ENCODE peak calls at places on chromosomes 4 and X, in ten cellular contexts. Q, H, S, N, B, C, O, Z, M and F are unnamed samples.
A peak's percentile ranks its signal among the peaks of the same experiment; 100 is the strongest.

GRCh38 chrX:9728271-9728670 is 37.4 kb downstream of the GPR143 start:
- DNase-seq in H (no peak), Q (no peak), O (no peak), N (no peak), S (no peak), M (no peak), B (no peak), C (no peak), Z (no peak), F (peak; percentile 18)

GRCh38 chrX:110847334-110847733 is 51.7 kb upstream of the CHRDL1 start:
- DNase-seq in Z (peak; percentile 40), Q (peak; percentile 47), C (peak; percentile 69), N (peak; percentile 40), S (no peak), B (no peak), M (peak; percentile 55), H (no peak), O (peak; percentile 41), F (peak; percentile 58)

GRCh38 chrX:40544343-40545250 is 36.2 kb upstream of the ATP6AP2 start:
- DNase-seq in Z (no peak), M (peak; percentile 27), S (no peak), B (no peak), C (peak; percentile 25), N (no peak), H (no peak), O (no peak), Q (peak; percentile 7), F (no peak)

GRCh38 chrX:71870337-71871098 is 40.1 kb upstream of the NHSL2 start:
- DNase-seq in Q (peak; percentile 4), H (no peak), C (peak; percentile 0), B (no peak), S (no peak), M (peak; percentile 5), N (peak; percentile 8), Z (no peak), O (no peak), F (peak; percentile 63)

GRCh38 chrX:19889582-19890342 is 2.4 kb upstream of the SH3KBP1 start:
- DNase-seq in O (no peak), N (no peak), M (peak; percentile 70), S (peak; percentile 38), B (no peak), Q (peak; percentile 91), C (peak; percentile 74), H (no peak), Z (no peak), F (peak; percentile 42)

GRCh38 chr4:100633269-100633668 is 115.4 kb upstream of the EMCN start:
- DNase-seq in O (no peak), B (no peak), M (no peak), N (no peak), C (no peak), Q (no peak), Z (no peak), S (no peak), H (no peak), F (no peak)

GRCh38 chr4:151850751-151851150 is 89.9 kb upstream of the GATB start:
- DNase-seq in O (no peak), S (no peak), M (peak; percentile 75), Q (peak; percentile 87), H (no peak), B (no peak), C (peak; percentile 20), Z (no peak), N (no peak), F (no peak)

GRCh38 chrX:108359811-108360602 is 78.2 kb downstream of the COL4A6 start:
- DNase-seq in C (peak; percentile 35), Z (no peak), Q (peak; percentile 64), N (no peak), B (no peak), S (no peak), H (no peak), O (no peak), M (peak; percentile 30), F (no peak)

GRCh38 chr4:42458686-42459085 is 61.4 kb downstream of the SHISA3 start:
- DNase-seq in B (no peak), C (no peak), N (no peak), H (no peak), M (no peak), Q (no peak), S (no peak), O (no peak), Z (no peak), F (no peak)

GRCh38 chr4:24033626-24034025 is 143.8 kb upstream of the PPARGC1A start:
- DNase-seq in O (no peak), Q (no peak), B (no peak), H (no peak), N (no peak), C (no peak), S (no peak), Z (no peak), M (no peak), F (no peak)

GRCh38 chr4:172762902-172763301 is 405.7 kb upstream of the GALNT7 start:
- DNase-seq in S (no peak), Z (no peak), M (no peak), N (no peak), Q (no peak), H (no peak), B (no peak), C (no peak), O (no peak), F (no peak)

GRCh38 chr4:186104895-186105720 is 604 bp downstream of the FAM149A start:
- DNase-seq in N (peak; percentile 24), O (peak; percentile 43), M (peak; percentile 20), Z (no peak), C (no peak), B (no peak), Q (no peak), S (no peak), H (no peak), F (no peak)

GRCh38 chr4:6925357-6925836 is 15.8 kb downstream of the TBC1D14 start:
- DNase-seq in B (no peak), H (no peak), O (no peak), C (no peak), Q (no peak), M (no peak), N (no peak), Z (no peak), S (no peak), F (peak; percentile 97)

GRCh38 chrX:119155416-119156035 is 27.9 kb upstream of the KIAA1210 start:
- DNase-seq in H (no peak), Q (peak; percentile 58), C (peak; percentile 48), N (no peak), B (no peak), M (peak; percentile 83), Z (no peak), S (no peak), O (peak; percentile 10), F (peak; percentile 31)

GRCh38 chr4:78057135-78057599 is at the start of gene FRAS1:
- DNase-seq in Q (no peak), M (peak; percentile 69), N (peak; percentile 56), C (peak; percentile 39), O (peak; percentile 23), B (no peak), Z (peak; percentile 42), S (no peak), H (peak; percentile 72), F (no peak)

GRCh38 chr4:130026185-130026584 is 930.2 kb downstream of the C4orf33 start:
- DNase-seq in Q (no peak), S (no peak), O (no peak), H (peak; percentile 74), Z (peak; percentile 87), M (no peak), B (no peak), C (no peak), N (no peak), F (no peak)

GRCh38 chr4:156948738-156949137 is 22.9 kb downstream of the PDGFC start:
- DNase-seq in O (no peak), B (no peak), N (no peak), H (no peak), C (no peak), M (no peak), S (no peak), Q (no peak), Z (no peak), F (no peak)

GRCh38 chr4:186554890-186555827 is at the start of gene MTNR1A:
- DNase-seq in S (no peak), M (peak; percentile 19), N (peak; percentile 31), O (peak; percentile 46), Z (no peak), Q (no peak), B (no peak), C (no peak), H (no peak), F (no peak)

GRCh38 chr4:82784615-82785247 is 13.9 kb downstream of the SCD5 start:
- DNase-seq in O (no peak), C (peak; percentile 87), N (no peak), B (no peak), Z (no peak), M (peak; percentile 87), H (peak; percentile 45), S (no peak), Q (no peak), F (no peak)

GRCh38 chr4:172986114-172986513 is 182.5 kb upstream of the GALNT7 start:
- DNase-seq in H (no peak), N (no peak), M (no peak), Q (no peak), O (no peak), B (no peak), C (no peak), Z (no peak), S (no peak), F (no peak)

GRCh38 chr4:108172231-108172779 is 3.6 kb upstream of the LEF1 start:
- DNase-seq in B (no peak), M (peak; percentile 18), Z (peak; percentile 56), Q (no peak), S (peak; percentile 22), O (peak; percentile 5), C (no peak), H (no peak), N (peak; percentile 55), F (no peak)

GRCh38 chr4:94834496-94834895 is 76.7 kb downstream of the BMPR1B start:
- DNase-seq in S (no peak), O (no peak), H (no peak), Q (no peak), N (no peak), C (no peak), Z (no peak), B (no peak), M (no peak), F (no peak)

GRCh38 chrX:115324194-115324593 is 34.7 kb downstream of the LUZP4 start:
- DNase-seq in O (peak; percentile 23), S (no peak), M (peak; percentile 22), C (peak; percentile 37), H (no peak), Z (no peak), B (no peak), N (no peak), Q (peak; percentile 40), F (no peak)

GRCh38 chrX:149860445-149860844 is 20.5 kb upstream of the MAGEA8 start:
- DNase-seq in O (no peak), B (no peak), M (no peak), C (no peak), Q (no peak), Z (no peak), S (no peak), N (no peak), H (no peak), F (no peak)

GRCh38 chr4:148173397-148174017 is 268.7 kb downstream of the NR3C2 start:
- DNase-seq in C (no peak), B (no peak), Q (peak; percentile 23), O (no peak), S (no peak), N (no peak), M (no peak), H (no peak), Z (no peak), F (no peak)

GRCh38 chr4:108303488-108304177 is 134.9 kb upstream of the LEF1 start:
- DNase-seq in Q (no peak), Z (no peak), O (no peak), N (no peak), B (no peak), H (no peak), C (peak; percentile 2), S (no peak), M (no peak), F (no peak)

GRCh38 chr4:95363966-95364365 is 184.8 kb downstream of the UNC5C start:
- DNase-seq in Q (no peak), B (no peak), C (no peak), O (no peak), N (no peak), S (no peak), M (no peak), H (no peak), Z (no peak), F (no peak)

GRCh38 chrX:46912098-46912672 is at the start of gene JADE3:
- DNase-seq in Z (peak; percentile 66), O (peak; percentile 74), M (peak; percentile 78), S (no peak), B (peak; percentile 82), C (peak; percentile 82), Q (peak; percentile 75), H (peak; percentile 71), N (peak; percentile 55), F (peak; percentile 88)